ENCODE peak calls at places on chromosomes 13 and 19, in six cellular contexts. T is ascending aorta, P is H1, V is cardiac muscle cell, B is GM23248, W is left ventricle myocardium inferior. U is an unnamed sample. For H3K4me1, the result is how much of the 10 kb centered on the place peaks cover.

GRCh38 chr13:29861694-29862110 is 11.3 kb upstream of the UBL3 start:
- DNase-seq in V (no peak), B (peak), W (no peak), T (no peak), P (no peak), U (no peak)

GRCh38 chr13:27665333-27665732 is 43.6 kb downstream of the POLR1D start:
- DNase-seq in P (no peak), B (peak), V (peak), W (no peak), T (no peak), U (no peak)

GRCh38 chr13:64482373-64482772 is 2747.8 kb downstream of the PCDH9 start:
- DNase-seq in T (no peak), W (no peak), B (no peak), V (no peak), P (no peak), U (no peak)

GRCh38 chr19:9641810-9642209 is 20.8 kb upstream of the ZNF561 start:
- DNase-seq in B (no peak), P (no peak), W (no peak), T (no peak), V (no peak), U (no peak)

GRCh38 chr13:58018865-58019264 is 387.3 kb downstream of the PCDH17 start:
- DNase-seq in T (no peak), B (no peak), P (no peak), V (no peak), W (no peak), U (no peak)

GRCh38 chr19:18833849-18834643 is 2.3 kb downstream of the UPF1 start:
- DNase-seq in V (no peak), P (no peak), W (no peak), B (peak), T (no peak), U (no peak)

GRCh38 chr13:113965383-113965874 is 8.4 kb downstream of the C13orf46 start:
- DNase-seq in T (no peak), W (no peak), B (no peak), V (no peak), P (no peak), U (no peak)

GRCh38 chr19:18304194-18304495 is 18.7 kb downstream of the LSM4 start:
- DNase-seq in W (peak), B (peak), P (no peak), T (peak), V (no peak), U (no peak)

GRCh38 chr19:5148794-5149190 is 179.9 kb downstream of the KDM4B start:
- DNase-seq in P (no peak), V (no peak), W (peak), T (no peak), B (peak), U (no peak)

GRCh38 chr19:54574051-54574450 is 461 bp downstream of the LILRA2 start:
- DNase-seq in P (no peak), T (no peak), W (no peak), V (no peak), B (no peak), U (no peak)

GRCh38 chr13:98919566-98919965 is 58.3 kb downstream of the DOCK9 start:
- DNase-seq in T (no peak), B (no peak), V (no peak), P (no peak), W (no peak), U (no peak)

GRCh38 chr19:3743486-3743885 is 18.0 kb downstream of the APBA3 start:
- DNase-seq in W (no peak), B (peak), V (no peak), T (no peak), P (no peak), U (no peak)

GRCh38 chr13:44693156-44693826 is 117.2 kb upstream of the TSC22D1 start:
- DNase-seq in W (no peak), B (no peak), V (no peak), P (no peak), T (no peak), U (peak)

GRCh38 chr19:16920816-16921529 is 32.2 kb downstream of the F2RL3 start:
- DNase-seq in T (no peak), P (no peak), V (no peak), W (no peak), B (peak), U (no peak)

GRCh38 chr19:6091771-6092291 is 18.5 kb downstream of the RFX2 start:
- DNase-seq in P (no peak), B (peak), W (no peak), T (no peak), V (no peak), U (no peak)

GRCh38 chr13:80141114-80141849 is 199.6 kb downstream of the SPRY2 start:
- DNase-seq in P (no peak), V (peak), T (peak), W (peak), B (peak), U (no peak)

GRCh38 chr13:99062593-99062992 is 84.7 kb upstream of the DOCK9 start:
- DNase-seq in W (peak), B (peak), V (no peak), T (no peak), P (no peak), U (no peak)

DNA sequence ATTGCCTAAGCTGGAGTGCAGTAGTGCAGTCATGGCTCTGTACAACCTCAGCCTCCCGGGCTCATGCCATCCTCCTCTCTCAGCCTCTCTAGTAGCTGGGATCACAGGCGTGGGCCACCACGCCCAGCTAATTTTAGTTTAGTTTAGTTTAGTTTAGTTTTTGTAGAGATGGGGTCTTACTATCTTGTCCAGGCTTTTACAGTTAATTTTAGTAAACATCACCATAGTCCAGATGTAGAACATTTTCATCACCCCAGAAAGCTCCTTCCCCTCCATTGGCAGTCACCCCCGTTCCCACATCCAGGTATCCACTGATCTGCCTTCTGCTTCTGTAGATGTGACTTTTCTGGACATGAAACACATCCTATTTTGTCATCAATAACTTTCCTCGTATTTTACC is 41.1 kb downstream of the DNM2 start:
- DNase-seq in V (no peak), W (no peak), B (no peak), T (no peak), P (no peak), U (no peak)
- H3K4me1 ChIP-seq in V (under half), W (half or more), B (under half), T (under half), P (under half), U (half or more)

GRCh38 chr13:49370390-49370789 is 73.5 kb downstream of the CAB39L start:
- DNase-seq in V (no peak), P (no peak), T (no peak), W (no peak), B (no peak), U (no peak)
- H3K4me1 ChIP-seq in V (under half), P (under half), T (under half), W (under half), B (under half), U (under half)

DNA sequence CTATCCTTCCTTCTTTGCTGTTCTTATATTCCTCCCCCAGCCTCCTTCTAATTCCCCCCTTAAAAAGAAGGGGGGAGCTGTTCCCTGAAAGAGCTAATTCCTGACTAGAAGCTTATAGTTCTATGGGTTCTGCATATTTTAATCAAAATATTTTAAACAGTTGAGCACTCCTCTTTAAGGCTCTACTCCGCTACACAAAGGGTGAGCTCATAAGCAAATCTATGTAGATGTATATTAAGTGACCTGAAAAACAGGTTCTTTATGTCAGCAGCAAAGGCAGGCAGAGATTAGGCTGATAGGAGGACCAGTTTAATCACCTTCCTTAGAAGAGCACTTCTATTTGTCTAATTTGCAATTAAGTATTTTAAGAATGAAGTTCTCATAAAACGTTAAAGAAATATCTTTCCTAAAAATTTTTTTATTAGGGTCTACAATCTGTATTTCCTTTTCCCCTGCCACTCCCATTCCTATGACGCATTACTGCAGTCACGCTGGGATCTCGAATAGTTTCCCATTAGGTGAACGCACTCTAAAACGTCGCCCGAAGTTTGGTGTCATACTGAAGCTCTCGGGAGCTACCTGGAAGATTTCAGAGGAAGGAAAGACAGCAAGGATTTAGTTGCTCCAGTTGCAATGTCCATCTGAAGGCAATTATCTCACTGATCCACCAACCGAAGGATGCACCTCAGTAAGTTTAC is 5.1 kb downstream of the EFNB2 start:
- DNase-seq in T (no peak), W (no peak), P (no peak), B (no peak), V (no peak), U (no peak)
- H3K4me1 ChIP-seq in T (under half), W (half or more), P (under half), B (under half), V (under half), U (half or more)

GRCh38 chr13:95535243-95535642 is 17.3 kb upstream of the CLDN10 start:
- DNase-seq in B (peak), T (no peak), P (no peak), W (no peak), V (no peak), U (no peak)

GRCh38 chr13:95527955-95528354 is 24.6 kb upstream of the CLDN10 start:
- DNase-seq in B (no peak), V (no peak), T (no peak), P (no peak), W (no peak), U (no peak)

GRCh38 chr13:95536629-95537241 is 15.8 kb upstream of the CLDN10 start:
- DNase-seq in B (peak), W (no peak), V (peak), P (no peak), T (no peak), U (no peak)

GRCh38 chr13:95530178-95530577 is 22.3 kb upstream of the CLDN10 start:
- DNase-seq in V (no peak), B (no peak), P (no peak), W (no peak), T (no peak), U (no peak)

GRCh38 chr13:95533545-95534135 is 18.9 kb upstream of the CLDN10 start:
- DNase-seq in T (no peak), V (no peak), W (no peak), B (no peak), P (no peak), U (no peak)
- H3K4me1 ChIP-seq in T (under half), V (under half), W (under half), B (under half), P (under half), U (under half)

GRCh38 chr13:24185591-24186232 is 25.2 kb downstream of the SPATA13 start:
- DNase-seq in P (no peak), V (no peak), T (no peak), B (peak), W (no peak), U (no peak)

GRCh38 chr13:24184265-24184841 is 23.8 kb downstream of the SPATA13 start:
- DNase-seq in P (no peak), B (no peak), T (no peak), W (no peak), V (no peak), U (no peak)

GRCh38 chr13:24183741-24184182 is 23.2 kb downstream of the SPATA13 start:
- DNase-seq in W (no peak), P (no peak), B (no peak), V (no peak), T (no peak), U (no peak)

GRCh38 chr13:24182703-24183081 is 22.2 kb downstream of the SPATA13 start:
- DNase-seq in P (no peak), V (no peak), T (no peak), W (no peak), B (no peak), U (no peak)

GRCh38 chr13:24184855-24185254 is 24.3 kb downstream of the SPATA13 start:
- DNase-seq in P (no peak), T (no peak), W (no peak), V (no peak), B (no peak), U (no peak)
- H3K4me1 ChIP-seq in P (under half), T (under half), W (under half), V (under half), B (under half), U (under half)

DNA sequence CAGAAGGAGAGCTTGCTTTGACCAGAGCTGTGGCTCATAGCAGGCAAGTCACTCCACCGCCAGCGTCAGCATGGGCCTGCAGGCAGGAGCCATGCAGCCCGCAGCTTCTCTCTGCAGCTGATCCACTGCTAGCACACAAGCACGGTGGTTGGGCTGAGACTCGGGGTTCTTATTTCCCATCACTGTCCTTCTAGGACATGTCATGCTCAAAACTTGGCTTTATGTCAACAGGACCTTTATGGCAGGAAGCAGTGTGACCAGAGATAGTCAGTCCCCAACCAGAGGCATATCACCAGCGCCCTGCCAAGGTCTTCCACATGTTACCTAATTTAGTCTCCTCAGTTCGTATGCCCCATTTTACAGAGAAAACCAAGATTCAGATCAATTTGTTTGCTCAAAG is 5.3 kb downstream of the TMEM272 start:
- DNase-seq in V (no peak), T (no peak), P (no peak), W (no peak), B (no peak), U (no peak)
- H3K4me1 ChIP-seq in V (under half), T (under half), P (under half), W (under half), B (under half), U (under half)

DNA sequence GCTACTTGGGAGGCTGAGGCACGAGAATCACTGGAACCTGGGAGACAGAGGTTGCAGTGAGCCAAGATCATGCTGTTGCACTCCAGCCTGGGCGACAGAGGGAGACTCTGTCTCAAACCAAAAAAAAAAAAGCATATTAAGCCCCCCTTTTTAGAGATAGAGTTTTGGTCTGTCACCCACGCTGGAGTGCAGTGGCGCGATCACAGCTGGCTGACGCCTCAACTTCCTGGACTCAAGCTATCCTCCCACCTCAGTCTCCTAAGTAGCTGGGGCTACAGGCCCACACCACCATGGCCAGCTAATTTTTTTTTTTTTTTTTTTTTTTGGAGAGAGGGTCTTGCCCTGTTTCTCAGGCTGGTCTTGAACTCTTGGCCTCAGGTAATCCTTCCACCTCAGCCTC is 34.2 kb upstream of the MAP3K10 start:
- DNase-seq in P (no peak), V (no peak), W (no peak), B (no peak), T (no peak), U (no peak)
- H3K4me1 ChIP-seq in P (under half), V (under half), W (under half), B (under half), T (under half), U (under half)

GRCh38 chr13:97282705-97283104 is 60.6 kb downstream of the MBNL2 start:
- DNase-seq in T (no peak), B (peak), W (no peak), P (no peak), V (no peak), U (no peak)

GRCh38 chr13:97279079-97279411 is 56.9 kb downstream of the MBNL2 start:
- DNase-seq in T (no peak), W (no peak), V (no peak), P (no peak), B (peak), U (no peak)

GRCh38 chr13:97280478-97280877 is 58.3 kb downstream of the MBNL2 start:
- DNase-seq in B (peak), P (no peak), V (no peak), T (no peak), W (no peak), U (no peak)

GRCh38 chr13:97279913-97280312 is 57.8 kb downstream of the MBNL2 start:
- DNase-seq in B (peak), P (no peak), W (no peak), T (no peak), V (no peak), U (no peak)

GRCh38 chr13:97281028-97281427 is 58.9 kb downstream of the MBNL2 start:
- DNase-seq in W (no peak), B (no peak), P (no peak), T (no peak), V (no peak), U (no peak)
- H3K4me1 ChIP-seq in W (half or more), B (half or more), P (under half), T (under half), V (under half), U (half or more)

DNA sequence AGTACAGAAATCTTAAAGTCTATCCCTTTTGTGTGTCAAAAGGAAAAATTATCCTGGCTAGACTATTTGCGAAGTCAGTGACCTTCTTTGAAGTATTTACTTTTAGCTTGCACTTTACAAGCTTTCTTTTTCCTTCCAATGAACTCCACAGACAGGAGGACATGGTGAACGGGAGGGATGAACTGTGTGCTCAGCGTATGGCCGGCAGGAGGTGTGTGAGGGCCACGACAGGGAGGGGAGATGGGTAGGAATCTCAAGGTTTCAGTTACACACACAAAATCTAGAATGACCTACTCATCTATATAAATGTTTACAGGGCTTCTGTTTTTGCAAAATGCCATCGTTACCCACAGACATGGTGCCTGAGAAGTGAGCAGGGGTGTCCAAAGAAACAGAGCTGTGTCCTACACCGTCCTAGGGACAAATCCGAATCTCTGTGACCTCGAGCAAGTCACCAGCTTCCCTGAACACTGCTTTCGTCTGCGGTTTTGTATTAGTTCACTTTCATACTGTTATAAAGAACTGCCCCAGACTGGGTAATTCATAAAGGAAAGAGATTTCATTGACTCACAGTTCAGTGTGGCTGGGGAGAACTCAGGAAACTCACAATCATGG is 537.2 kb downstream of the LIG4 start:
- DNase-seq in W (no peak), V (peak), P (no peak), T (no peak), B (peak), U (no peak)
- H3K4me1 ChIP-seq in W (under half), V (under half), P (under half), T (under half), B (under half), U (under half)

GRCh38 chr19:47331490-47331889 is 485 bp upstream of the C5AR2 start:
- DNase-seq in P (no peak), V (no peak), B (no peak), T (no peak), W (no peak), U (no peak)
- H3K4me1 ChIP-seq in P (under half), V (under half), B (under half), T (under half), W (under half), U (under half)